ENCODE peak calls at places on chromosomes 12 and 14, in five cellular contexts. X, J, A, O and W are unnamed samples.

GRCh38 chr14:72124171-72124570 is 191.9 kb downstream of the RGS6 start:
- DNase-seq in X (no peak), J (no peak), A (no peak), O (no peak), W (no peak)

GRCh38 chr14:103408491-103409155 is 23.4 kb downstream of the MARK3 start:
- DNase-seq in A (no peak), J (peak; percentile 78), O (no peak), X (peak; percentile 13), W (no peak)

GRCh38 chr14:103194256-103195045 is 71.2 kb downstream of the TNFAIP2 start:
- DNase-seq in A (no peak), J (no peak), O (peak; percentile 86), X (peak; percentile 66), W (no peak)

GRCh38 chr14:104967414-104968152 is 10.6 kb downstream of the AHNAK2 start:
- DNase-seq in O (peak; percentile 27), J (peak; percentile 58), A (no peak), X (no peak), W (peak; percentile 64)

GRCh38 chr12:110244829-110245228 is 36.2 kb upstream of the ATP2A2 start:
- DNase-seq in X (no peak), A (no peak), J (peak; percentile 92), O (no peak), W (peak; percentile 89)

GRCh38 chr14:44107156-44107555 is 399.9 kb downstream of the FSCB start:
- DNase-seq in O (no peak), A (no peak), X (no peak), J (no peak), W (no peak)

GRCh38 chr14:89814126-89814525 is 140.4 kb downstream of the EFCAB11 start:
- DNase-seq in X (no peak), J (no peak), O (no peak), A (no peak), W (no peak)

GRCh38 chr12:94731733-94732360 is 81.5 kb upstream of the TMCC3 start:
- DNase-seq in J (peak; percentile 75), X (no peak), A (no peak), O (peak; percentile 25), W (no peak)

GRCh38 chr14:30337456-30337855 is 221.5 kb upstream of the G2E3 start:
- DNase-seq in O (no peak), X (no peak), J (no peak), A (no peak), W (no peak)

GRCh38 chr14:76056128-76056527 is 70.6 kb downstream of the IFT43 start:
- DNase-seq in J (peak; percentile 68), X (peak; percentile 4), O (no peak), A (no peak), W (peak; percentile 34)

GRCh38 chr12:26810330-26810729 is 22.7 kb downstream of the ITPR2 start:
- DNase-seq in O (peak; percentile 72), X (peak; percentile 87), J (peak; percentile 66), A (no peak), W (peak; percentile 53)

GRCh38 chr12:131381716-131382430 is 329.0 kb upstream of the SFSWAP start:
- DNase-seq in A (no peak), X (no peak), O (no peak), J (no peak), W (peak; percentile 24)

GRCh38 chr12:26242683-26243082 is 47.3 kb downstream of the SSPN start:
- DNase-seq in X (no peak), A (no peak), J (no peak), O (no peak), W (no peak)

GRCh38 chr14:98782062-98782461 is 489.9 kb downstream of the BCL11B start:
- DNase-seq in J (no peak), O (no peak), X (no peak), A (no peak), W (no peak)

GRCh38 chr14:102525213-102526143 is 15.9 kb upstream of the ANKRD9 start:
- DNase-seq in X (peak; percentile 59), A (no peak), J (no peak), O (peak; percentile 70), W (no peak)

GRCh38 chr12:113276946-113277500 is 55.8 kb downstream of the TPCN1 start:
- DNase-seq in J (no peak), X (no peak), A (no peak), O (no peak), W (no peak)

GRCh38 chr12:14408208-14408607 is 42.7 kb downstream of the ATF7IP start:
- DNase-seq in O (no peak), A (no peak), X (peak; percentile 50), J (peak; percentile 65), W (no peak)

GRCh38 chr12:117486840-117487659 is 125.6 kb upstream of the NOS1 start:
- DNase-seq in A (no peak), X (no peak), J (peak; percentile 37), O (peak; percentile 88), W (no peak)

GRCh38 chr14:23578560-23579310 is at the start of gene JPH4:
- DNase-seq in J (no peak), O (no peak), X (no peak), A (no peak), W (peak; percentile 68)

GRCh38 chr14:99774526-99775307 is 18.5 kb upstream of the EML1 start:
- DNase-seq in A (no peak), X (peak; percentile 52), J (no peak), O (no peak), W (no peak)

GRCh38 chr12:1809606-1810140 is 10.7 kb upstream of the LRTM2 start:
- DNase-seq in O (no peak), A (no peak), X (no peak), J (no peak), W (no peak)

GRCh38 chr12:119681139-119681538 is 13.2 kb downstream of the PRKAB1 start:
- DNase-seq in J (no peak), O (no peak), X (no peak), A (no peak), W (no peak)

GRCh38 chr12:52925717-52926595 is 21.1 kb upstream of the KRT8 start:
- DNase-seq in A (no peak), X (no peak), O (peak; percentile 78), J (peak; percentile 89), W (peak; percentile 60)

GRCh38 chr14:71803539-71804260 is 128.5 kb upstream of the RGS6 start:
- DNase-seq in J (no peak), A (no peak), X (peak; percentile 68), O (peak; percentile 77), W (no peak)

GRCh38 chr12:67531051-67531450 is 117.5 kb upstream of the DYRK2 start:
- DNase-seq in O (no peak), J (no peak), X (no peak), A (no peak), W (no peak)

GRCh38 chr12:97464241-97465011 is 1.8 kb downstream of the RMST start:
- DNase-seq in J (peak; percentile 54), X (no peak), A (peak; percentile 21), O (no peak), W (peak; percentile 65)
- H3K18ac ChIP-seq in J (peak overlapping the region; percentile 86), X (no peak overlapping the region), A (no peak overlapping the region), O (no peak overlapping the region), W (peak overlapping the region; percentile 21)

GRCh38 chr12:56333197-56333678 is 562 bp downstream of the PAN2 start:
- DNase-seq in A (no peak), X (no peak), J (no peak), O (no peak), W (no peak)

GRCh38 chr12:56332512-56333196 is 1.1 kb downstream of the PAN2 start:
- DNase-seq in A (no peak), O (no peak), J (no peak), X (no peak), W (no peak)

GRCh38 chr12:56333679-56334489 is at the start of gene PAN2:
- DNase-seq in J (peak; percentile 99), O (peak; percentile 93), X (peak; percentile 97), A (peak; percentile 91), W (peak; percentile 98)

GRCh38 chr12:56336361-56337167 is 2.1 kb upstream of the IL23A start:
- DNase-seq in J (no peak), O (peak; percentile 44), X (no peak), A (no peak), W (no peak)

DNA sequence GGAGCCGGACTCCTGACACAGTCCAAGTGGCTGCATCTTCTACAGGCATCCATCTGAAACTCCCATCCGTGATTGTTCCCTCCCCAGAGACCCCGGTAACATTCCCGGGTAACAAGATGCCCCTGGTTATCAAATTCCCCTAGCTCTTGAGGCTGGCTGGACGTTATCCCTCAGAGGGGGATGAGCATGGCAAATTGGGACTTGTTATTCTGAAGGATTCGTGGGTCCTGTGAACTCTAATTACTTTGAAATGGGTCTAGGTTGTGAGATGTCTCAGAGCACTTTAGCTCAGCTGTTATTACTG is 642 bp upstream of the PAN2 start:
- DNase-seq in X (no peak), A (no peak), J (no peak), O (no peak), W (no peak)
- H3K18ac ChIP-seq in X (peak overlapping the region; percentile 16), A (no peak overlapping the region), J (peak overlapping the region; percentile 82), O (no peak overlapping the region), W (peak overlapping the region; percentile 18)

GRCh38 chr14:22426711-22427110 is 162.3 kb downstream of the DAD1 start:
- DNase-seq in A (no peak), X (no peak), J (no peak), O (no peak), W (no peak)

GRCh38 chr14:22423958-22424357 is 165.1 kb downstream of the DAD1 start:
- DNase-seq in O (no peak), J (no peak), A (no peak), X (no peak), W (no peak)

GRCh38 chr14:22428681-22429315 is 160.2 kb downstream of the DAD1 start:
- DNase-seq in X (peak; percentile 22), J (no peak), O (peak; percentile 57), A (no peak), W (no peak)

GRCh38 chr14:22429546-22429945 is 159.5 kb downstream of the DAD1 start:
- DNase-seq in J (no peak), X (no peak), A (no peak), O (no peak), W (no peak)

DNA sequence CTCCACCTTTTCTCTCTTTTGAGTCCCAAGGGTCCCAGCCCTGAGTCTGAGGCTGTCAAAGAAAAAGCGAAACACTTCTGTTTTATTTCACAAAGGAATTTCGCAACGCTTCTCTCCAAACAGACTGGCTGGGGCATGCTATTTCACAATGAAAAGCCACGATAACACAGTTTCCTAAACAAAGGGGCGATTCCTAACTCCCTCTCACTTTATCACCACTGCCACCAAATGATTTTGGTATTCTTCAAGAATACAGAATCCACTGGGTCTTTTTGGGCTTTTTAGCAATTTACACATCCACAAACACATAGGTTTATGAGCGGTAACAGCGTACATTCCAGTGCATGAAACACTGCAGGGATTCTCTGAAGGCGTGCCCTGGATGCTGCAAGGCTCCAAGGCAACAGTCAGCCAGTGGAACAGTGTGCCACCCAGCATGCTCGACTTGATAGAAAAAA is 161.2 kb downstream of the DAD1 start:
- DNase-seq in X (peak; percentile 57), J (peak; percentile 36), O (peak; percentile 75), A (no peak), W (no peak)
- H3K18ac ChIP-seq in X (no peak overlapping the region), J (no peak overlapping the region), O (no peak overlapping the region), A (no peak overlapping the region), W (no peak overlapping the region)

GRCh38 chr14:75003250-75004027 is 718 bp downstream of the EIF2B2 start:
- DNase-seq in O (no peak), X (no peak), A (no peak), J (peak; percentile 20), W (no peak)
- H3K18ac ChIP-seq in O (peak overlapping the region; percentile 2), X (no peak overlapping the region), A (peak overlapping the region; percentile 95), J (no peak overlapping the region), W (no peak overlapping the region)

DNA sequence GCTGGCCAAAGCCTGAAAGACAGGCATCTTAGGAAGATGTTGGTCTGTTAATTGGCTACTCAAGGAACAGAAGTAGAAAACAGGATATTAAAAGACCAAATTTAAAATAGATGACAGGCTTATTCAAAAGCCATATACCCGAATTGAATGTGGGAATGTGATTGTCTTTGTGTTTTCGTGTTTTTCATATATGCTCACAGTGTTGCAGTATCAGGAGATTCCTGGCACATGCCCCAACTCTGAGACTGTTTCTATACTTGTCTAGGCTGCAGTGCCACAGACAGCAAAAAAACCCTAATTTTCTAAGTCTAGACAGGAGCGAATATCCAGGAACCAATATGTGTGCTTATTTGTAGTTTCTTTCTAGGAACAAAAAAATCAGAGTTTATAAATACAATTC is 57.4 kb upstream of the KRR1 start:
- DNase-seq in X (no peak), J (no peak), A (no peak), O (no peak), W (no peak)
- H3K18ac ChIP-seq in X (peak overlapping the region; percentile 89), J (no peak overlapping the region), A (no peak overlapping the region), O (no peak overlapping the region), W (no peak overlapping the region)